ENCODE peak calls at places on chromosome 16, in nine cellular contexts. Y is fibroblast of gingiva; V is mucosa of descending colon; R is EL; I is effector CD4-positive, alpha-beta T cell; W is NCI-H2029; M is CD4-positive, CD25-positive, alpha-beta regulatory T cell; B is left kidney; C is tibial nerve. L is an unnamed sample.

GRCh38 chr16:70701998-70702397 is 16.1 kb upstream of the MTSS2 start:
- DNase-seq in B (no peak), W (no peak), Y (no peak), C (no peak), I (no peak), R (no peak), M (no peak), V (no peak), L (no peak)

GRCh38 chr16:85446846-85447656 is 166.1 kb upstream of the GSE1 start:
- DNase-seq in I (no peak), R (no peak), V (peak), C (no peak), B (no peak), W (peak), M (no peak), Y (no peak), L (no peak)

GRCh38 chr16:85350146-85350728 is 238.0 kb upstream of the CIBAR2 start:
- DNase-seq in Y (no peak), M (no peak), C (no peak), R (no peak), V (no peak), I (no peak), B (no peak), W (no peak), L (no peak)

GRCh38 chr16:15689290-15689689 is 39.2 kb downstream of the NDE1 start:
- DNase-seq in Y (no peak), W (no peak), V (no peak), M (no peak), B (no peak), R (peak), C (no peak), I (no peak), L (no peak)

GRCh38 chr16:28181557-28181914 is 30.2 kb downstream of the XPO6 start:
- DNase-seq in V (no peak), W (no peak), I (no peak), B (no peak), Y (peak), R (peak), C (no peak), M (no peak), L (peak)

GRCh38 chr16:88978608-88979346 is 1.8 kb upstream of the CBFA2T3 start:
- DNase-seq in C (no peak), I (no peak), R (no peak), V (peak), Y (no peak), B (no peak), M (no peak), W (no peak), L (no peak)

GRCh38 chr16:56657555-56658430 is at the start of gene MT1F:
- DNase-seq in W (peak), I (peak), B (peak), M (peak), V (peak), Y (no peak), R (peak), C (peak), L (peak)

GRCh38 chr16:47204736-47205499 is 61.2 kb upstream of the NETO2 start:
- DNase-seq in I (no peak), B (peak), C (no peak), W (no peak), Y (no peak), M (no peak), V (no peak), R (no peak), L (no peak)

GRCh38 chr16:53465606-53466290 is 31.5 kb downstream of the RBL2 start:
- DNase-seq in V (no peak), B (no peak), M (no peak), W (no peak), R (peak), Y (peak), C (no peak), I (no peak), L (peak)

GRCh38 chr16:79054593-79054992 is 545.9 kb downstream of the MAF start:
- DNase-seq in Y (no peak), R (no peak), V (no peak), I (no peak), B (no peak), M (no peak), W (no peak), C (no peak), L (no peak)

GRCh38 chr16:83533193-83533592 is 274.6 kb upstream of the HSBP1 start:
- DNase-seq in R (peak), C (no peak), V (no peak), M (no peak), W (peak), I (no peak), B (peak), Y (no peak), L (peak)

GRCh38 chr16:9665851-9666271 is 516.4 kb downstream of the GRIN2A start:
- DNase-seq in C (no peak), M (no peak), V (peak), R (no peak), W (no peak), Y (no peak), B (no peak), I (no peak), L (no peak)

GRCh38 chr16:70267516-70267915 is 15.8 kb upstream of the EXOSC6 start:
- DNase-seq in B (peak), C (no peak), V (peak), M (no peak), W (no peak), R (peak), Y (peak), I (no peak), L (peak)

GRCh38 chr16:15599303-15600070 is 43.5 kb downstream of the MARF1 start:
- DNase-seq in Y (no peak), B (peak), M (no peak), W (no peak), V (no peak), R (peak), C (no peak), I (no peak), L (no peak)

GRCh38 chr16:69904495-69905170 is 46.5 kb upstream of the CLEC18A start:
- DNase-seq in B (no peak), V (peak), R (no peak), C (no peak), W (peak), Y (no peak), M (no peak), I (no peak), L (no peak)

GRCh38 chr16:81738831-81739496 is 40.1 kb upstream of the PLCG2 start:
- DNase-seq in B (no peak), M (no peak), V (peak), R (no peak), W (no peak), Y (no peak), I (no peak), C (no peak), L (no peak)

GRCh38 chr16:324451-325334 is 27.8 kb downstream of the AXIN1 start:
- DNase-seq in B (peak), W (no peak), M (peak), Y (no peak), I (peak), V (peak), R (no peak), C (no peak), L (no peak)

GRCh38 chr16:27177031-27177774 is 26.1 kb upstream of the KDM8 start:
- DNase-seq in I (no peak), W (no peak), M (no peak), B (no peak), R (peak), C (no peak), Y (peak), V (no peak), L (peak)

GRCh38 chr16:17414421-17414820 is 56.3 kb downstream of the XYLT1 start:
- DNase-seq in W (no peak), V (no peak), Y (no peak), I (no peak), M (no peak), B (no peak), R (no peak), C (no peak), L (no peak)

GRCh38 chr16:68005786-68006286 is 6.6 kb upstream of the DPEP2 start:
- DNase-seq in R (no peak), M (peak), V (no peak), W (no peak), C (no peak), B (no peak), I (peak), Y (no peak), L (no peak)

GRCh38 chr16:66207139-66207863 is 159.2 kb upstream of the CDH5 start:
- DNase-seq in V (no peak), R (no peak), W (peak), C (no peak), M (no peak), B (no peak), Y (no peak), I (no peak), L (no peak)

GRCh38 chr16:56776562-56776961 is 46.6 kb downstream of the NUP93 start:
- DNase-seq in W (peak), B (no peak), M (no peak), C (no peak), I (no peak), V (no peak), Y (peak), R (peak), L (no peak)

GRCh38 chr16:61887903-61888302 is 148.3 kb downstream of the CDH8 start:
- DNase-seq in I (no peak), M (no peak), B (no peak), R (peak), V (no peak), C (no peak), W (no peak), Y (no peak), L (no peak)

GRCh38 chr16:73371584-73372319 is 323.8 kb upstream of the ZFHX3 start:
- DNase-seq in Y (no peak), B (no peak), I (no peak), C (no peak), W (no peak), R (no peak), M (no peak), V (peak), L (no peak)

GRCh38 chr16:2520784-2521577 is 810 bp downstream of the AMDHD2 start:
- DNase-seq in R (no peak), I (peak), C (no peak), W (no peak), Y (no peak), V (peak), B (peak), M (peak), L (no peak)

GRCh38 chr16:5075637-5076036 is 4.0 kb downstream of the ALG1 start:
- DNase-seq in R (no peak), I (no peak), Y (no peak), C (no peak), W (no peak), M (no peak), V (no peak), B (no peak), L (no peak)

GRCh38 chr16:72612271-72612670 is 435.7 kb downstream of the ZFHX3 start:
- DNase-seq in I (no peak), W (no peak), V (no peak), C (no peak), B (peak), R (no peak), Y (peak), M (no peak), L (no peak)

GRCh38 chr16:56972898-56973689 is 11.3 kb downstream of the CETP start:
- DNase-seq in M (no peak), B (no peak), Y (no peak), R (no peak), C (no peak), I (no peak), V (no peak), W (no peak), L (no peak)

GRCh38 chr16:76947694-76948093 is 243.3 kb upstream of the MON1B start:
- DNase-seq in Y (peak), V (no peak), W (no peak), C (no peak), M (no peak), B (no peak), R (no peak), I (no peak), L (no peak)

GRCh38 chr16:89900885-89901284 is 17.8 kb upstream of the MC1R start:
- DNase-seq in Y (no peak), I (no peak), C (no peak), V (no peak), R (no peak), W (no peak), B (no peak), M (no peak), L (no peak)